ENCODE peak calls at places on chromosome 1, in four cellular contexts. One of them, this sample, is unnamed.

GRCh38 chr1:9294440-9294773 is 1.7 kb downstream of the SPSB1 start:
- DNase-seq in HepG2: peak
- DNase-seq in GM12878: no peak
- DNase-seq in K562: no peak
- DNase-seq in this sample: no peak

GRCh38 chr1:6861075-6861724 is 75.9 kb downstream of the CAMTA1 start:
- DNase-seq in HepG2: no peak
- DNase-seq in GM12878: peak
- DNase-seq in K562: no peak
- DNase-seq in this sample: no peak

GRCh38 chr1:108521990-108522393 is 37.9 kb upstream of the EEIG2 start:
- DNase-seq in HepG2: no peak
- DNase-seq in GM12878: no peak
- DNase-seq in K562: no peak
- DNase-seq in this sample: no peak

GRCh38 chr1:53559854-53560571 is 100.8 kb downstream of the DMRTB1 start:
- DNase-seq in HepG2: no peak
- DNase-seq in GM12878: no peak
- DNase-seq in K562: no peak
- DNase-seq in this sample: no peak

GRCh38 chr1:59973719-59974118 is 47.1 kb upstream of the CYP2J2 start:
- DNase-seq in HepG2: no peak
- DNase-seq in GM12878: no peak
- DNase-seq in K562: no peak
- DNase-seq in this sample: no peak

GRCh38 chr1:165525708-165526107 is 18.1 kb upstream of the LRRC52 start:
- DNase-seq in HepG2: peak
- DNase-seq in GM12878: no peak
- DNase-seq in K562: no peak
- DNase-seq in this sample: no peak

GRCh38 chr1:229167356-229167755 is 103.6 kb upstream of the RAB4A start:
- DNase-seq in HepG2: no peak
- DNase-seq in GM12878: no peak
- DNase-seq in K562: no peak
- DNase-seq in this sample: no peak

GRCh38 chr1:27609618-27610240 is 5.8 kb upstream of the AHDC1 start:
- DNase-seq in HepG2: no peak
- DNase-seq in GM12878: peak
- DNase-seq in K562: no peak
- DNase-seq in this sample: no peak

GRCh38 chr1:113388621-113389355 is 1.5 kb upstream of the MAGI3 start:
- DNase-seq in HepG2: peak
- DNase-seq in GM12878: no peak
- DNase-seq in K562: peak
- DNase-seq in this sample: peak

GRCh38 chr1:95012389-95012788 is 60.4 kb downstream of the ALG14 start:
- DNase-seq in HepG2: no peak
- DNase-seq in GM12878: no peak
- DNase-seq in K562: no peak
- DNase-seq in this sample: no peak

GRCh38 chr1:193681422-193681821 is 495.0 kb upstream of the B3GALT2 start:
- DNase-seq in HepG2: no peak
- DNase-seq in GM12878: no peak
- DNase-seq in K562: no peak
- DNase-seq in this sample: no peak

GRCh38 chr1:82795503-82796149 is 994.9 kb downstream of the ADGRL2 start:
- DNase-seq in HepG2: no peak
- DNase-seq in GM12878: no peak
- DNase-seq in K562: no peak
- DNase-seq in this sample: no peak

GRCh38 chr1:1406101-1406820 is 832 bp downstream of the MRPL20 start:
- DNase-seq in HepG2: no peak
- DNase-seq in GM12878: no peak
- DNase-seq in K562: peak
- DNase-seq in this sample: no peak

GRCh38 chr1:211648336-211648735 is 27.1 kb downstream of the NEK2 start:
- DNase-seq in HepG2: peak
- DNase-seq in GM12878: no peak
- DNase-seq in K562: no peak
- DNase-seq in this sample: no peak
- TF ChIP-seq SP1 in HepG2: no peak
- TF ChIP-seq SP1 in GM12878: no peak
- TF ChIP-seq SP1 in K562: no peak
- TF ChIP-seq SP1 in this sample: no peak

DNA sequence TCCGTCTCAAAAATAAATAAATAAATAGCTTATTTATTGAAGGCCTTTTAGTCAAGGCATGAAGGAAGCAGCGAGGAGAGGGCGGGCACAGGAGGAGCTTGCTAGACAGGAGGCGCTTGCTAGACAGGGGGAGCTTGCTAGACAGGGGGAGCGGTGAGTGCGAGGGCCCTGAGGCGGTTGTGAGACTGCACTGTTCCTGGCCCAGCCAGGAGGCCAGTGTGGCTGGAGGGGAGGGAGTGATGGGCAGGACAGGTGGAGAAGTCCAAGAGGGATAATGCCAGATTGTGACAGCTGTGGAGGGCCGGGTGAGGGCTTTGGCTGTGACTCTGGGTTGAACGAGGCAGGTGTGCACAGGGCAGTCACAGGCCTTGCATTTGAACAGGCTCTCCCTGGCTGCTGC is 18.2 kb downstream of the KIF17 start:
- DNase-seq in HepG2: no peak
- DNase-seq in GM12878: no peak
- DNase-seq in K562: no peak
- DNase-seq in this sample: no peak
- TF ChIP-seq BHLHE40 in HepG2: no peak
- TF ChIP-seq BHLHE40 in GM12878: no peak
- TF ChIP-seq BHLHE40 in K562: no peak
- TF ChIP-seq BHLHE40 in this sample: no peak

GRCh38 chr1:154379301-154379700 is 25.8 kb upstream of the IL6R start:
- DNase-seq in HepG2: no peak
- DNase-seq in GM12878: no peak
- DNase-seq in K562: no peak
- DNase-seq in this sample: no peak
- TF ChIP-seq FOXK2 in HepG2: no peak
- TF ChIP-seq FOXK2 in GM12878: no peak
- TF ChIP-seq FOXK2 in K562: no peak
- TF ChIP-seq FOXK2 in this sample: no peak

GRCh38 chr1:47507140-47507539 is 69.3 kb downstream of the FOXD2 start:
- DNase-seq in HepG2: no peak
- DNase-seq in GM12878: no peak
- DNase-seq in K562: no peak
- DNase-seq in this sample: no peak

GRCh38 chr1:47506053-47506452 is 68.2 kb downstream of the FOXD2 start:
- DNase-seq in HepG2: no peak
- DNase-seq in GM12878: no peak
- DNase-seq in K562: no peak
- DNase-seq in this sample: no peak

GRCh38 chr1:47508900-47509488 is 71.2 kb downstream of the FOXD2 start:
- DNase-seq in HepG2: no peak
- DNase-seq in GM12878: no peak
- DNase-seq in K562: no peak
- DNase-seq in this sample: peak

GRCh38 chr1:47510282-47510811 is 72.5 kb downstream of the FOXD2 start:
- DNase-seq in HepG2: no peak
- DNase-seq in GM12878: no peak
- DNase-seq in K562: no peak
- DNase-seq in this sample: no peak

DNA sequence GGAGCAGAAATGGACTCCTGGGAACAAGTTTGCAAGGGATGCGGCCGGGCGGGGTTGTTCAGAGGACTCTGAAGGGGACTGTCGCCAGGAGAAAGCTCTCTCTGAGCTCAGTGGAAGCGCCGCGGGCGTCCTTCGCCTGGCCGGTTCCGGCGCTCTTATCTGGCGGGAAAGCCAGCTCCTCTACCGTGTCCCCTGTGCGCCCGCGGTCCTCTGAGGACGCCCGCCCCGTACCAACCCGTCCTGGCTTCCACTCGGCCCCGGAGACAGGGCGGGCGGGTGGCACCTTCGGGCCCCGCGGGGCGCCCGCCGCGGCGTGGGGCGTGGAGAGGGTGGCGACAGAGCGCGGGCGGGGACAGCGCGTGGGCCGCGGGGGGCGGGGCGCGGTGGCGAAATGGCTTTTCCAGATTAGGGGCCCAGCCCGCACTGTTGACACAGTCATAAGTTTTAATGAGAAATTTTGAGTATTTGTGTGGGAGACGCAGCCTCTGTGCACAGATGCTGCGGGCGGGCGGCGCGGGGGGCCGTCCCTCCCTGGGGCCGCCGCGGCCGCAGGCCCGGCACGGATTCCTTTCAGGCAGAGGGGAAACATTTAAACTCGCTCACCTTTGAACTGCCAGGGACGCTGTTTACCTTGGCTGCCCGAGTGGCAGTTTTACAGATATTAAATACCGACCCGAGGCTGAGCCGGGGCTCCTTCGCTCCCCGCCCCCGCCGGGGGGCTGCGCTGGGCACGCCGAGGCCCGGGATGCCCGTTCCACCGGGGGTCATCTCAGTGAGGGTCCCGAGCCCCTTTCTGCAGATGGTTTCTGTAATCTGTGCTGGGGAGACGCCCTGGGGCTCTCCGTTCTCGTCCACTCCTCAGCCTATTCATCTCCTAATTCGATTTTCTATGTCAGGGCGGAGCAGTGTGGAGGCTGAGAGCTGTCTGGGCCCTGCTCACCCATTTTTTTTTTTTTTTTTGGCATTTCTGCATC is 70.4 kb downstream of the FOXD2 start:
- DNase-seq in HepG2: peak
- DNase-seq in GM12878: no peak
- DNase-seq in K562: peak
- DNase-seq in this sample: peak
- TF ChIP-seq SP1 in HepG2: no peak
- TF ChIP-seq SP1 in GM12878: no peak
- TF ChIP-seq SP1 in K562: no peak
- TF ChIP-seq SP1 in this sample: no peak

DNA sequence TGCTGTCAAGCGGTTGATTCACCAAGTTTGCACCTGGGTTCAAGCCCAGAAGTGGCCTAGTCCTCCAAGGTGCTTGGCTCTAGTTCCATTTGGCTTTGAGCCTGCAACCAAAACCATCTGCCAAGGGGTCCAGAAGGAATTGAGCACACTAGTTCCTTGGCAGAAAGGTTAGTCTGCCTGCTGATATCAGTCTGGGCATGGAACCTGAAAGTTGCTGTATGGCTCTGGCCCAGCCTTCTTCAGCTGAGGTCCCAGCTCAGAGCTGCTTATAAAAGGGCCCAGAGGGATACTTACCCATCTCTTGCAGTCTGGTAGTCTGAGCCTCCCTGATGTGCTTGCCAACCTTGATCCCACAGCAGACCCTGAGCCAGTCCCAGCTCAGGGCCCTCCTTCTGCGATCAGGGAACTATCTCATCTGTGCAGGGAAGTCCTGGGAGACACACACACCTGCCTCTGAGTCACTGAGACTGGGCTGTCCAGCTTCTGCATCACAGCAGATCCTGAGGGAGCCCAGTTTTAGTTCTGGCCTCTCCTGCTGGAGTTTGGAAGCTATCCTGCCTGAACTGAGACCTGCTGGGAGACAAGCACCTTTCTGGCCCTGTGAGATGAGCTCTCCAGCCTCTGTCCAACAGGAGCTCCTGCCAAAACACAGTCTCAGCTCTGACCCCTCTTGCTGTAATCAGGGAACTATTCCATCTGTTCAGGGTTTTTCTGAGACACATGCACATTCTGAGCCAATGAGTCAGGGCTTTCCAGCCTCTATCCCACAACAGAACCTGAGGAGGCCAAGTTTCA is 75.8 kb downstream of the CTH start:
- DNase-seq in HepG2: no peak
- DNase-seq in GM12878: no peak
- DNase-seq in K562: no peak
- DNase-seq in this sample: no peak
- TF ChIP-seq BHLHE40 in HepG2: no peak
- TF ChIP-seq BHLHE40 in GM12878: no peak
- TF ChIP-seq BHLHE40 in K562: no peak
- TF ChIP-seq BHLHE40 in this sample: no peak

GRCh38 chr1:18599096-18599495 is 31.6 kb upstream of the PAX7 start:
- DNase-seq in HepG2: no peak
- DNase-seq in GM12878: no peak
- DNase-seq in K562: no peak
- DNase-seq in this sample: no peak

GRCh38 chr1:18599704-18600103 is 30.9 kb upstream of the PAX7 start:
- DNase-seq in HepG2: no peak
- DNase-seq in GM12878: no peak
- DNase-seq in K562: no peak
- DNase-seq in this sample: no peak

GRCh38 chr1:18602533-18603211 is 28.0 kb upstream of the PAX7 start:
- DNase-seq in HepG2: no peak
- DNase-seq in GM12878: no peak
- DNase-seq in K562: no peak
- DNase-seq in this sample: no peak

GRCh38 chr1:18592368-18592767 is 38.3 kb upstream of the PAX7 start:
- DNase-seq in HepG2: no peak
- DNase-seq in GM12878: no peak
- DNase-seq in K562: no peak
- DNase-seq in this sample: no peak

GRCh38 chr1:18597159-18598042 is 33.2 kb upstream of the PAX7 start:
- DNase-seq in HepG2: peak
- DNase-seq in GM12878: no peak
- DNase-seq in K562: peak
- DNase-seq in this sample: peak
- TF ChIP-seq FOXK2 in HepG2: no peak
- TF ChIP-seq FOXK2 in GM12878: no peak
- TF ChIP-seq FOXK2 in K562: no peak
- TF ChIP-seq FOXK2 in this sample: no peak

This sample was measured in HEK293T.